ENCODE peak calls at places on chromosomes 13 and 19, in seven cellular contexts. R is HuH-7; W is omental fat pad; C is stimulated activated naive B cell treated with anti-CD40 and anti-IgM and Interleukin-4, amounts not matched to agents 10 μg/mL and 1 μg/mL and 100 μg/mL, for 72 hours; N is COLO829; G is stimulated activated CD8-positive, alpha-beta memory T cell treated with anti-CD3 and anti-CD28 coated beads, Interleukin-2, amount 100 ng/mL, for 48 hours; M is amniotic stem cell. J is an unnamed sample.

GRCh38 chr19:55690109-55690768 is 15.2 kb downstream of the EPN1 start:
- DNase-seq in C (no peak), R (no peak), G (no peak), N (no peak), M (no peak), W (no peak), J (no peak)

GRCh38 chr19:55117063-55117635 is 288 bp downstream of the PPP1R12C start:
- DNase-seq in M (no peak), N (no peak), C (no peak), W (no peak), R (no peak), G (no peak), J (peak)

GRCh38 chr19:19064098-19064722 is 416 bp downstream of the SLC25A42 start:
- DNase-seq in W (no peak), G (peak), R (peak), C (no peak), M (no peak), N (peak), J (no peak)

GRCh38 chr13:61727714-61728275 is 312.1 kb upstream of the PCDH20 start:
- DNase-seq in G (no peak), R (no peak), M (no peak), C (no peak), W (no peak), N (peak), J (no peak)

GRCh38 chr19:38505958-38506357 is 72.5 kb downstream of the RYR1 start:
- DNase-seq in R (no peak), C (no peak), N (no peak), M (no peak), W (no peak), G (no peak), J (no peak)

GRCh38 chr19:33291623-33292534 is 10.5 kb downstream of the CEBPA start:
- DNase-seq in C (no peak), N (no peak), M (no peak), R (no peak), G (no peak), W (no peak), J (no peak)

GRCh38 chr13:97068146-97068545 is 73.9 kb upstream of the OXGR1 start:
- DNase-seq in C (no peak), W (no peak), M (no peak), R (no peak), N (no peak), G (no peak), J (no peak)

GRCh38 chr19:48896191-48896720 is 2.3 kb downstream of the TULP2 start:
- DNase-seq in W (no peak), R (no peak), G (peak), M (no peak), N (no peak), C (no peak), J (peak)

GRCh38 chr13:23087884-23088283 is 92.9 kb upstream of the SGCG start:
- DNase-seq in M (no peak), N (peak), W (no peak), C (no peak), G (peak), R (peak), J (no peak)

GRCh38 chr13:113860579-113861432 is 3.1 kb downstream of the GAS6 start:
- DNase-seq in R (no peak), M (no peak), N (no peak), W (no peak), C (no peak), G (no peak), J (peak)

GRCh38 chr19:16836906-16837362 is 7.7 kb downstream of the SIN3B start:
- DNase-seq in C (no peak), N (no peak), W (no peak), G (no peak), R (no peak), M (no peak), J (no peak)

GRCh38 chr19:913080-913748 is at the start of gene R3HDM4:
- DNase-seq in N (peak), G (peak), R (peak), W (peak), C (peak), M (peak), J (peak)

GRCh38 chr19:572891-573825 is 762 bp downstream of the BSG start:
- DNase-seq in C (no peak), M (no peak), N (peak), R (no peak), W (no peak), G (no peak), J (peak)

GRCh38 chr19:11767633-11768133 is 883 bp downstream of the ZNF441 start:
- DNase-seq in G (no peak), M (no peak), R (peak), C (peak), W (no peak), N (no peak), J (peak)

GRCh38 chr13:23140492-23140891 is 40.3 kb upstream of the SGCG start:
- DNase-seq in N (no peak), C (no peak), R (no peak), G (no peak), M (no peak), W (no peak), J (no peak)